ENCODE peak calls at places on chromosomes 13 and 19, in eight cellular contexts. I, O, Q, M, P, D, H and Y are unnamed samples.

GRCh38 chr13:20702945-20703784 is at the start of gene IL17D:
- DNase-seq in O (peak; percentile 59), M (no peak), I (no peak), P (no peak), Q (no peak), D (no peak), H (no peak), Y (no peak)

GRCh38 chr13:80012281-80012680 is 328.6 kb downstream of the SPRY2 start:
- DNase-seq in O (no peak), P (no peak), M (no peak), Q (no peak), I (no peak), H (no peak), D (no peak), Y (no peak)

GRCh38 chr13:62747152-62747551 is 1331.5 kb upstream of the PCDH20 start:
- DNase-seq in Q (no peak), I (no peak), P (no peak), D (no peak), H (no peak), O (no peak), M (no peak), Y (no peak)

GRCh38 chr13:39016789-39017188 is 21.1 kb downstream of the PROSER1 start:
- DNase-seq in O (peak; percentile 68), M (no peak), D (no peak), H (no peak), I (no peak), P (no peak), Q (no peak), Y (no peak)

GRCh38 chr13:25196971-25197370 is 24.9 kb upstream of the AMER2 start:
- DNase-seq in H (no peak), I (no peak), D (no peak), Q (no peak), M (no peak), O (no peak), P (no peak), Y (no peak)

GRCh38 chr19:54189020-54189667 is at the start of gene MBOAT7:
- DNase-seq in O (no peak), M (no peak), I (no peak), Q (no peak), P (no peak), H (no peak), D (no peak), Y (no peak)

GRCh38 chr13:80361883-80362327 is 21.0 kb upstream of the SPRY2 start:
- DNase-seq in Q (no peak), H (no peak), D (no peak), P (no peak), M (no peak), I (no peak), O (peak; percentile 83), Y (no peak)

GRCh38 chr19:4831351-4832340 is at the start of gene TICAM1:
- DNase-seq in M (no peak), Q (peak; percentile 75), P (peak; percentile 82), O (no peak), H (peak; percentile 84), D (peak; percentile 70), I (peak; percentile 83), Y (peak; percentile 25)

GRCh38 chr13:102139626-102140025 is 262.2 kb downstream of the FGF14 start:
- DNase-seq in P (no peak), O (no peak), H (no peak), M (no peak), D (no peak), I (no peak), Q (no peak), Y (no peak)

GRCh38 chr13:99995503-99996176 is 14.1 kb downstream of the ZIC2 start:
- DNase-seq in P (no peak), D (no peak), M (no peak), Q (no peak), O (peak; percentile 59), H (no peak), I (no peak), Y (peak; percentile 22)

GRCh38 chr13:37651891-37652290 is 53.3 kb upstream of the POSTN start:
- DNase-seq in Q (no peak), I (no peak), P (no peak), M (no peak), H (no peak), O (no peak), D (no peak), Y (no peak)

GRCh38 chr19:34131100-34131499 is 41.2 kb upstream of the LSM14A start:
- DNase-seq in Q (no peak), P (no peak), O (no peak), M (no peak), I (no peak), H (no peak), D (no peak), Y (no peak)

GRCh38 chr13:58406545-58406944 is 775.0 kb downstream of the PCDH17 start:
- DNase-seq in D (no peak), O (no peak), Q (no peak), H (no peak), M (no peak), P (no peak), I (no peak), Y (no peak)

GRCh38 chr19:10882108-10882457 is 10.7 kb downstream of the CARM1 start:
- DNase-seq in P (peak; percentile 57), D (peak; percentile 57), O (no peak), Q (no peak), I (peak; percentile 48), H (no peak), M (no peak), Y (no peak)

GRCh38 chr13:102035969-102036368 is 365.9 kb downstream of the FGF14 start:
- DNase-seq in M (no peak), P (no peak), D (no peak), Q (no peak), O (no peak), H (no peak), I (no peak), Y (no peak)

GRCh38 chr19:13130886-13131490 is 12.9 kb downstream of the NACC1 start:
- DNase-seq in M (no peak), I (no peak), D (no peak), O (no peak), P (no peak), H (no peak), Q (no peak), Y (no peak)

GRCh38 chr13:99700468-99700867 is 199.2 kb downstream of the TM9SF2 start:
- DNase-seq in M (no peak), P (no peak), D (no peak), Q (no peak), H (no peak), O (no peak), I (no peak), Y (no peak)

DNA sequence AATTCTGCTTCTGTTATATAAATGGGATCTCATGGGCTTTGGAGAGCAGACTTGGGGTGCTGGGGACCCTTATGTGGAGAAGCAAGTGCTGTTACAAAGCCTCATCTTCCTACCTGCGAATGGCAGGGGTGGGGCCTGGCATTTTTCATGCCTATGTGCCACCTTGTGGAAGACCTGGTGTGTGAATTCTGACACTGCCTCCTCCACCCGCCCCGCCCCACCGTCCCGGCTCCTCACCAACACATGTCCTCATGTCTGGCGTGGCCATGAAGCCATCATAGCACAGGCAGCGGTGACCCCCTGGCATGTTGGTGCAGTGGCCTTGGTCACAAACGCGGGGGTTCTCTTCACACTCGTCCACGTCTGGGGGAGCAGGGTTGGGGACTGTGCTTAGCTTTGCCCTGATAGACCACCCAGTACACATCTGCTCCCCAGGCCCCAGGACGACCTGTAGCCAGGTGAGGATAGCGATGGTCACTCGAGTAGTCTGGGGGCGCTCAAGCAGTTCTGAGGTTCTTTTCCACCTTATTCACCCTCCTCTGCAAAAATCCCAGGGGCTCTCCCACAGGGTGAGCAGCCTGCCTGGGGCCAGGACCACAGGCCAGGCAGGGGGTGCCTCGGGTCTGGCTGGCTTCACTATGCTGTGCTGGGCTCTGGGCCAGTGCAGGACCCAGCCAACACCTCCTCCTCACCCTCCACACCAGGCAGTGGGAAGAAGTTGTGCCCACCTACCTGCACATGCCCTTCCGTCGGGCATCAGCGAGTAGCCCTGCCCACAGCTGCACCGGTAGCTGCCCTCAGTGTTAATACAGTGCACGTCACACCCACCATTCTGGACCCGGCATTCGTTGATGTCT is 32.7 kb downstream of the FBN3 start:
- DNase-seq in D (no peak), P (no peak), M (no peak), Q (no peak), I (no peak), H (no peak), O (no peak), Y (no peak)
- H3K4me3 ChIP-seq in D (no peak overlapping the region), P (no peak overlapping the region), M (no peak overlapping the region), Q (no peak overlapping the region), I (no peak overlapping the region), H (no peak overlapping the region), O (no peak overlapping the region), Y (no peak overlapping the region)

GRCh38 chr13:43387880-43388279 is 364.5 kb downstream of the DNAJC15 start:
- DNase-seq in D (no peak), H (no peak), M (no peak), O (no peak), P (no peak), Q (no peak), I (no peak), Y (no peak)
- TF ChIP-seq CTCF in D (no peak), H (no peak), M (no peak), O (no peak), P (no peak), Q (no peak), I (no peak), Y (no peak)

DNA sequence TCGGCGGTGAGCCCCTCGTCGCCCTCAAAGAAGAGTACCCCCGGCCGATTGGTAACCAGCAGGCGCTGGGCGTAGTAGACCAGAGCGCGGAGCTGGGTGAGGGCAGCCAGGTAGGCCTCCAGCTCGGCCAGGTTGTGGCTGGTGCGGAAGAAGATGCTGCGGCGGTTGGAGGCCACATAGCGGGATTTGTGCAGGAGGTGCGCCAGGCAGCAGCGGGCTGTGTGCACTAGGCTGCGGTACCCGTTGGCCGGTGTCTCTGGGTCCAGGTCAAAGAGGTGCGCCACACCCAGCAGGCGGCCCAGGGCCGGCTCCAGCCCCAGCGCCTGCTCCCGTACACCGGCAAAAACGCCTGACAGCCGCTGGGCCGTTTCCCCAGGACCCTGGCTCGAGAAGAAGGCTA is 16.8 kb downstream of the LIPE start:
- DNase-seq in I (no peak), D (no peak), O (no peak), H (no peak), P (no peak), Q (no peak), M (no peak), Y (no peak)
- H3K4me3 ChIP-seq in I (no peak overlapping the region), D (no peak overlapping the region), O (no peak overlapping the region), H (no peak overlapping the region), P (no peak overlapping the region), Q (no peak overlapping the region), M (no peak overlapping the region), Y (no peak overlapping the region)

GRCh38 chr13:27526516-27526915 is 76.2 kb upstream of the MTIF3 start:
- DNase-seq in M (no peak), Q (no peak), I (no peak), H (no peak), P (no peak), O (no peak), D (no peak), Y (no peak)

GRCh38 chr13:27533155-27533643 is 82.8 kb upstream of the MTIF3 start:
- DNase-seq in H (peak; percentile 87), M (no peak), D (peak; percentile 59), Q (no peak), O (peak; percentile 94), I (peak; percentile 84), P (peak; percentile 90), Y (peak; percentile 18)

GRCh38 chr13:27523345-27524073 is 73.1 kb upstream of the MTIF3 start:
- DNase-seq in D (no peak), O (no peak), I (no peak), H (no peak), Q (no peak), P (no peak), M (no peak), Y (no peak)

GRCh38 chr13:27524981-27525975 is 74.9 kb upstream of the MTIF3 start:
- DNase-seq in M (no peak), Q (no peak), D (no peak), O (no peak), P (no peak), H (no peak), I (no peak), Y (no peak)

GRCh38 chr13:27528908-27529307 is 78.5 kb upstream of the MTIF3 start:
- DNase-seq in Q (no peak), D (no peak), P (no peak), M (no peak), I (no peak), O (no peak), H (no peak), Y (no peak)
- TF ChIP-seq CTCF in Q (no peak), D (no peak), P (no peak), M (no peak), I (no peak), O (no peak), H (no peak), Y (no peak)